ENCODE peak calls at places on chromosomes 11 and 22, in four cellular contexts. H, U, A and E are unnamed samples.

GRCh38 chr11:61955031-61955415 is 4.9 kb downstream of the BEST1 start:
- DNase-seq in H (peak), U (peak), A (no peak), E (peak)

GRCh38 chr22:34841911-34842310 is 224.0 kb upstream of the ISX start:
- DNase-seq in H (no peak), U (no peak), A (no peak), E (no peak)

GRCh38 chr22:36077261-36077660 is 48.6 kb upstream of the RBFOX2 start:
- DNase-seq in H (no peak), U (no peak), A (no peak), E (no peak)

GRCh38 chr11:68350759-68351449 is 38.5 kb downstream of the LRP5 start:
- DNase-seq in H (no peak), U (no peak), A (no peak), E (no peak)

GRCh38 chr22:24359452-24360120 is 67.8 kb upstream of the ADORA2A start:
- DNase-seq in H (no peak), U (no peak), A (no peak), E (no peak)

GRCh38 chr11:102109896-102110760 is at the start of gene YAP1:
- DNase-seq in H (peak), U (peak), A (peak), E (peak)

GRCh38 chr11:115869780-115870431 is 365.7 kb upstream of the CADM1 start:
- DNase-seq in H (peak), U (no peak), A (no peak), E (no peak)

GRCh38 chr11:15943418-15944197 is 412.7 kb downstream of the SOX6 start:
- DNase-seq in H (peak), U (no peak), A (no peak), E (no peak)

GRCh38 chr11:119236891-119237290 is 30.8 kb downstream of the CBL start:
- DNase-seq in H (no peak), U (no peak), A (no peak), E (no peak)

GRCh38 chr11:15145635-15146034 is 30.9 kb downstream of the INSC start:
- DNase-seq in H (no peak), U (no peak), A (no peak), E (no peak)

GRCh38 chr11:114397349-114397982 is 2.8 kb downstream of the C11orf71 start:
- DNase-seq in H (no peak), U (no peak), A (no peak), E (no peak)

GRCh38 chr22:44442186-44442465 is 55.9 kb downstream of the RTL6 start:
- DNase-seq in H (no peak), U (no peak), A (no peak), E (no peak)

GRCh38 chr11:58125469-58125868 is at the start of gene OR9I1:
- DNase-seq in H (peak), U (no peak), A (no peak), E (no peak)

GRCh38 chr11:88363566-88364169 is 26.1 kb upstream of the CTSC start:
- DNase-seq in H (no peak), U (no peak), A (no peak), E (no peak)

GRCh38 chr11:9726313-9727022 is 62.6 kb downstream of the SWAP70 start:
- DNase-seq in H (no peak), U (no peak), A (no peak), E (no peak)

GRCh38 chr11:8732748-8733241 is 50.2 kb downstream of the RPL27A start:
- DNase-seq in H (peak), U (peak), A (no peak), E (peak)

GRCh38 chr22:32810241-32811133 is 9.0 kb downstream of the TIMP3 start:
- DNase-seq in H (peak), U (no peak), A (no peak), E (no peak)

GRCh38 chr11:45655831-45656230 is 9.6 kb downstream of the CHST1 start:
- DNase-seq in H (peak), U (no peak), A (no peak), E (no peak)

GRCh38 chr11:7630002-7630401 is 43.3 kb downstream of the CYB5R2 start:
- DNase-seq in H (no peak), U (no peak), A (no peak), E (no peak)

GRCh38 chr22:43151251-43152000 is at the start of gene TSPO:
- DNase-seq in H (peak), U (peak), A (peak), E (peak)

GRCh38 chr22:27673839-27674238 is 127.7 kb downstream of the MN1 start:
- DNase-seq in H (no peak), U (no peak), A (no peak), E (no peak)

GRCh38 chr11:86743223-86744118 is 56.9 kb upstream of the PRSS23 start:
- DNase-seq in H (no peak), U (peak), A (peak), E (no peak)

GRCh38 chr11:118199135-118199534 is 22.7 kb upstream of the SCN2B start:
- DNase-seq in H (no peak), U (no peak), A (no peak), E (no peak)